ENCODE peak calls at places on chromosomes 1 and 21, in four cellular contexts. One of them, this sample, is unnamed.

GRCh38 chr1:31498376-31499040 is 77.8 kb upstream of the TINAGL1 start:
- DNase-seq in NCI-H1436 treated with DMSO at 0.1 percent for 48 hours: no peak
- DNase-seq in activated CD4-positive, alpha-beta T cell treated with anti-CD3 and anti-CD28 coated beads, Interleukin-2, amount 50 U/mL, for 1 hour: no peak
- DNase-seq in brain microvascular endothelial cell: no peak
- DNase-seq in this sample: no peak

GRCh38 chr21:14384453-14384852 is 1.5 kb upstream of the HSPA13 start:
- DNase-seq in NCI-H1436 treated with DMSO at 0.1 percent for 48 hours: no peak
- DNase-seq in activated CD4-positive, alpha-beta T cell treated with anti-CD3 and anti-CD28 coated beads, Interleukin-2, amount 50 U/mL, for 1 hour: no peak
- DNase-seq in brain microvascular endothelial cell: no peak
- DNase-seq in this sample: no peak

GRCh38 chr1:162740755-162741154 is 49.7 kb upstream of the HSD17B7 start:
- DNase-seq in NCI-H1436 treated with DMSO at 0.1 percent for 48 hours: no peak
- DNase-seq in activated CD4-positive, alpha-beta T cell treated with anti-CD3 and anti-CD28 coated beads, Interleukin-2, amount 50 U/mL, for 1 hour: no peak
- DNase-seq in brain microvascular endothelial cell: no peak
- DNase-seq in this sample: no peak

GRCh38 chr1:234599617-234600417 is 10.2 kb downstream of the IRF2BP2 start:
- DNase-seq in NCI-H1436 treated with DMSO at 0.1 percent for 48 hours: no peak
- DNase-seq in activated CD4-positive, alpha-beta T cell treated with anti-CD3 and anti-CD28 coated beads, Interleukin-2, amount 50 U/mL, for 1 hour: peak; percentile 80
- DNase-seq in brain microvascular endothelial cell: peak; percentile 81
- DNase-seq in this sample: peak; percentile 63

GRCh38 chr1:40783001-40783905 is at the start of gene KCNQ4:
- DNase-seq in NCI-H1436 treated with DMSO at 0.1 percent for 48 hours: no peak
- DNase-seq in activated CD4-positive, alpha-beta T cell treated with anti-CD3 and anti-CD28 coated beads, Interleukin-2, amount 50 U/mL, for 1 hour: no peak
- DNase-seq in brain microvascular endothelial cell: no peak
- DNase-seq in this sample: no peak

GRCh38 chr1:2132222-2133038 is 62.1 kb downstream of the FAAP20 start:
- DNase-seq in NCI-H1436 treated with DMSO at 0.1 percent for 48 hours: no peak
- DNase-seq in activated CD4-positive, alpha-beta T cell treated with anti-CD3 and anti-CD28 coated beads, Interleukin-2, amount 50 U/mL, for 1 hour: peak; percentile 23
- DNase-seq in brain microvascular endothelial cell: peak; percentile 65
- DNase-seq in this sample: no peak

GRCh38 chr1:47931395-47931794 is 65.8 kb downstream of the TRABD2B start:
- DNase-seq in NCI-H1436 treated with DMSO at 0.1 percent for 48 hours: peak; percentile 38
- DNase-seq in activated CD4-positive, alpha-beta T cell treated with anti-CD3 and anti-CD28 coated beads, Interleukin-2, amount 50 U/mL, for 1 hour: no peak
- DNase-seq in brain microvascular endothelial cell: no peak
- DNase-seq in this sample: no peak

GRCh38 chr1:18938707-18939070 is 17.8 kb downstream of the IFFO2 start:
- DNase-seq in NCI-H1436 treated with DMSO at 0.1 percent for 48 hours: no peak
- DNase-seq in activated CD4-positive, alpha-beta T cell treated with anti-CD3 and anti-CD28 coated beads, Interleukin-2, amount 50 U/mL, for 1 hour: no peak
- DNase-seq in brain microvascular endothelial cell: no peak
- DNase-seq in this sample: no peak

GRCh38 chr21:38857152-38857825 is 51.6 kb downstream of the ETS2 start:
- DNase-seq in NCI-H1436 treated with DMSO at 0.1 percent for 48 hours: no peak
- DNase-seq in activated CD4-positive, alpha-beta T cell treated with anti-CD3 and anti-CD28 coated beads, Interleukin-2, amount 50 U/mL, for 1 hour: no peak
- DNase-seq in brain microvascular endothelial cell: no peak
- DNase-seq in this sample: no peak

GRCh38 chr1:96206451-96206850 is 515.1 kb upstream of the PTBP2 start:
- DNase-seq in NCI-H1436 treated with DMSO at 0.1 percent for 48 hours: no peak
- DNase-seq in activated CD4-positive, alpha-beta T cell treated with anti-CD3 and anti-CD28 coated beads, Interleukin-2, amount 50 U/mL, for 1 hour: no peak
- DNase-seq in brain microvascular endothelial cell: no peak
- DNase-seq in this sample: no peak

GRCh38 chr1:66867501-66867900 is 57.2 kb downstream of the DNAI4 start:
- DNase-seq in NCI-H1436 treated with DMSO at 0.1 percent for 48 hours: no peak
- DNase-seq in activated CD4-positive, alpha-beta T cell treated with anti-CD3 and anti-CD28 coated beads, Interleukin-2, amount 50 U/mL, for 1 hour: no peak
- DNase-seq in brain microvascular endothelial cell: no peak
- DNase-seq in this sample: no peak

GRCh38 chr1:10943991-10944730 is 68.3 kb upstream of the TARDBP start:
- DNase-seq in NCI-H1436 treated with DMSO at 0.1 percent for 48 hours: no peak
- DNase-seq in activated CD4-positive, alpha-beta T cell treated with anti-CD3 and anti-CD28 coated beads, Interleukin-2, amount 50 U/mL, for 1 hour: no peak
- DNase-seq in brain microvascular endothelial cell: peak; percentile 3
- DNase-seq in this sample: peak; percentile 62

GRCh38 chr1:180981596-180982387 is 40.9 kb downstream of the STX6 start:
- DNase-seq in NCI-H1436 treated with DMSO at 0.1 percent for 48 hours: no peak
- DNase-seq in activated CD4-positive, alpha-beta T cell treated with anti-CD3 and anti-CD28 coated beads, Interleukin-2, amount 50 U/mL, for 1 hour: peak; percentile 20
- DNase-seq in brain microvascular endothelial cell: no peak
- DNase-seq in this sample: no peak

GRCh38 chr1:157969693-157970485 is 23.6 kb upstream of the KIRREL1 start:
- DNase-seq in NCI-H1436 treated with DMSO at 0.1 percent for 48 hours: no peak
- DNase-seq in activated CD4-positive, alpha-beta T cell treated with anti-CD3 and anti-CD28 coated beads, Interleukin-2, amount 50 U/mL, for 1 hour: no peak
- DNase-seq in brain microvascular endothelial cell: peak; percentile 84
- DNase-seq in this sample: no peak

GRCh38 chr1:94607398-94607797 is 65.8 kb upstream of the F3 start:
- DNase-seq in NCI-H1436 treated with DMSO at 0.1 percent for 48 hours: no peak
- DNase-seq in activated CD4-positive, alpha-beta T cell treated with anti-CD3 and anti-CD28 coated beads, Interleukin-2, amount 50 U/mL, for 1 hour: no peak
- DNase-seq in brain microvascular endothelial cell: no peak
- DNase-seq in this sample: no peak